ENCODE peak calls at places on chromosomes 1 and 21, in seven cellular contexts. R is H1, W is HCT116, P is K562, H is SK-N-SH, C is HepG2, F is GM12878. O is an unnamed sample. For H3K4me1, the result is how much of the 10 kb centered on the place peaks cover.

GRCh38 chr1:200410566-200410878 is 686 bp upstream of the ZNF281 start:
- DNase-seq in R (no peak), P (no peak), F (no peak), W (peak), H (peak), C (no peak), O (peak)

GRCh38 chr1:15354580-15354965 is 55.1 kb upstream of the EFHD2 start:
- DNase-seq in F (no peak), H (no peak), R (no peak), P (no peak), C (no peak), W (peak), O (no peak)

GRCh38 chr1:202154766-202155477 is 5.5 kb downstream of the PTPN7 start:
- DNase-seq in R (peak), C (peak), F (no peak), W (peak), H (peak), P (peak), O (peak)

GRCh38 chr1:25487628-25488027 is 55.8 kb upstream of the LDLRAP1 start:
- DNase-seq in R (no peak), F (no peak), P (peak), W (no peak), C (peak), H (peak), O (no peak)

GRCh38 chr1:187909382-187909781 is 1080.6 kb downstream of the PLA2G4A start:
- DNase-seq in R (no peak), C (no peak), F (no peak), P (no peak), H (no peak), W (no peak), O (no peak)

GRCh38 chr1:160271025-160271424 is 8.7 kb upstream of the DCAF8 start:
- DNase-seq in F (no peak), H (no peak), C (no peak), R (no peak), P (no peak), W (no peak), O (no peak)

GRCh38 chr1:119617751-119618691 is 30.0 kb downstream of the ZNF697 start:
- DNase-seq in C (peak), H (no peak), F (no peak), W (no peak), R (peak), P (no peak), O (no peak)

GRCh38 chr1:117657031-117657430 is 51.2 kb downstream of the TENT5C start:
- DNase-seq in F (no peak), W (no peak), H (no peak), R (no peak), P (no peak), C (peak), O (peak)

GRCh38 chr1:84538599-84538998 is 32.2 kb upstream of the GNG5 start:
- DNase-seq in C (no peak), W (no peak), H (no peak), R (no peak), P (no peak), F (no peak), O (no peak)

GRCh38 chr1:13762642-13763041 is 62.7 kb downstream of the PRDM2 start:
- DNase-seq in W (no peak), R (no peak), P (no peak), F (no peak), H (no peak), C (no peak), O (no peak)

GRCh38 chr1:237012789-237013383 is 8.6 kb upstream of the MT1HL1 start:
- DNase-seq in H (peak), F (no peak), C (peak), P (peak), W (no peak), R (no peak), O (no peak)

GRCh38 chr1:30872033-30872947 is 36.3 kb downstream of the SDC3 start:
- DNase-seq in W (no peak), H (no peak), R (no peak), C (no peak), F (no peak), P (peak), O (no peak)

GRCh38 chr1:50084389-50084788 is 24.3 kb upstream of the ELAVL4 start:
- DNase-seq in R (no peak), W (no peak), C (no peak), H (no peak), F (no peak), P (no peak), O (no peak)

GRCh38 chr1:44707959-44708831 is 22.8 kb downstream of the RNU5D-1 start:
- DNase-seq in W (peak), F (no peak), P (peak), H (peak), C (peak), R (no peak), O (no peak)

GRCh38 chr1:1305300-1306069 is 2.2 kb downstream of the ACAP3 start:
- DNase-seq in F (no peak), H (no peak), P (peak), R (no peak), C (peak), W (no peak), O (no peak)

GRCh38 chr1:15662539-15662938 is 21.6 kb upstream of the PLEKHM2 start:
- DNase-seq in W (no peak), F (no peak), C (no peak), P (no peak), R (no peak), H (no peak), O (no peak)

GRCh38 chr21:45839274-45839673 is 142.3 kb upstream of the COL6A1 start:
- DNase-seq in P (no peak), W (no peak), F (no peak), R (no peak), H (no peak), C (no peak), O (no peak)

GRCh38 chr1:8370046-8370881 is 52.4 kb downstream of the SLC45A1 start:
- DNase-seq in P (no peak), F (no peak), R (no peak), W (no peak), H (no peak), C (no peak), O (no peak)

GRCh38 chr1:101587749-101588148 is 350.9 kb downstream of the S1PR1 start:
- DNase-seq in F (no peak), R (no peak), C (peak), W (no peak), H (no peak), P (no peak), O (no peak)

GRCh38 chr1:25082995-25083394 is 149.3 kb downstream of the SYF2 start:
- DNase-seq in F (no peak), H (no peak), W (no peak), R (no peak), P (no peak), C (no peak), O (no peak)

DNA sequence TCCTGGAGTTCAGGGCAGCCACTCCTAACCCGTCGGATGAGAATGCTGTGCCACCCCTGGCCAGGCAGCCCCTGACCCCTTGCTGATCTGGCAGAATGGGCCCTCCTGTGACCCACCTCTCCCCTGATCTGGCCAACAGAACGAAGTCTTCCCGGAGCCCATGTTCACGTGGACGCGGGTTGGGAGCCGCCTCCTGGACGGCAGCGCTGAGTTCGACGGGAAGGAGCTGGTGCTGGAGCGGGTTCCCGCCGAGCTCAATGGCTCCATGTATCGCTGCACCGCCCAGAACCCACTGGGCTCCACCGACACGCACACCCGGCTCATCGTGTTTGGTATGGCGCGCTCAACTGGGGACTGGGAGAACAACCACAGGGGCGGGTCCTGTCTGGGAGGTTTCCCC is 104.1 kb upstream of the KLHDC7A start:
- DNase-seq in P (no peak), C (no peak), W (no peak), H (no peak), F (no peak), R (no peak), O (no peak)
- H3K4me1 ChIP-seq in P (under half), C (under half), W (under half), H (under half), F (under half), R (under half), O (under half)

DNA sequence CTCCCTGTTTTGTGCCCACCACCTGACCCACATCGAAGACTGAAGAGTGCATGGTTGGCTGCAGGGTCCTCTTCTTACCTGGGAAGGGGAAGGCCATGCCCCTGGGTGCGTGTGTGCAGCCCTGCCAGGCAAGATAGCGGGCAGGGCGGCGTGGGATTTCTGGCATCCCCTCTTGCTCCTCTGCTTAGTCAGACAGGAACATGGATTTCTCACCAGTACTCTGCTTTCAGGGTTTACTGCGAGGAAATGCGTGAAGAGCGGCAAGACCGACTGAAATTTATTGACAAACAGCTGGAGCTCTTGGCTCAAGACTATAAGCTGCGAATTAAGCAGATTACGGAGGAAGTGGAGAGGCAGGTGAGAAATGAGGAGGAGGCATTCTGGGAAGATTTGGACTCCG is 15.5 kb upstream of the MIIP start:
- DNase-seq in P (no peak), C (no peak), H (no peak), W (no peak), F (no peak), R (no peak), O (no peak)
- TF ChIP-seq YY1 in P (no peak), C (no peak), H (no peak), W (no peak), F (no peak), R (no peak), O (no peak)

DNA sequence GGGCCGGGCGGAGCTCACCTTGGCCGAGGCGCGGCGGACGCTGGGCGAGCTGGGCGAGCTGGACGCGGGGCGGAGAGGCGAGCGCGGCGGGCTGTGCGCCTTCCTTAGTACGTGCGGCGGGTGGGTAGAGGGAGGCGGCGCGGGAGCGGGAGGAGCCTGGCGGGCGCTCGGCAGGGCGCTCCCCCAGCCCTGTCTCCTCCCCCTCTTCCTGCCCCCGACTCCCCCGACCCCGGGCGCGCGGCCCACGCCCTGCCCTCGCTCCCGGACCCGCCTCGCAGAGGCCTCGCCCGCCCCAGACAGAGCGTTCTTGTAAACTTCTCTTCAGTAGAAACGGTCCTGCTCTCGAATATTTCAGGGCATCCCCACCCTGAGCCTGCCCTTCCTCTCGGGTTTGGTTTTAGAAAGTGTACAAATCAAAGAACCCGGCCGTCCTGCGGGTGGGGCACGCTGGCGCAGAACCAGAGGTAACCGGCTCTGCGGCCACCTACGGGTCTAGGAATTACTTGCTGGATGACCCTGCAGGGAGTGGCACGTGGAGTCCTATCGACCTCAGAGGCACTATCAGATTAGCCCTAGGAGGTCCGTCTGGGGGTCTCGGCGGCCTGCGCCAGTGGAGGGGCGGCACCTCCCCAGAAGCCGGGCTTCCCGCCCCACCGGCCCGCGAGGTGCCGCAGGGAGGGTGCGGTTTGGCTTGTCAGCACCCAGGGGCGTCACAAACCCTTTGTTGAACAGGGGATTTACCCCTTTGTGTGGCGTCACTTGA is at the start of gene S100A10:
- DNase-seq in C (peak), W (no peak), P (peak), F (no peak), R (peak), H (peak), O (no peak)
- H3K4me1 ChIP-seq in C (half or more), W (half or more), P (under half), F (under half), R (under half), H (under half), O (under half)

GRCh38 chr1:46030876-46031660 is 101.4 kb downstream of the PIK3R3 start:
- DNase-seq in R (no peak), F (no peak), P (no peak), W (no peak), C (no peak), H (peak), O (no peak)
- TF ChIP-seq YY1 in R (no peak), F (no peak), P (no peak), W (no peak), C (no peak), H (no peak), O (no peak)

DNA sequence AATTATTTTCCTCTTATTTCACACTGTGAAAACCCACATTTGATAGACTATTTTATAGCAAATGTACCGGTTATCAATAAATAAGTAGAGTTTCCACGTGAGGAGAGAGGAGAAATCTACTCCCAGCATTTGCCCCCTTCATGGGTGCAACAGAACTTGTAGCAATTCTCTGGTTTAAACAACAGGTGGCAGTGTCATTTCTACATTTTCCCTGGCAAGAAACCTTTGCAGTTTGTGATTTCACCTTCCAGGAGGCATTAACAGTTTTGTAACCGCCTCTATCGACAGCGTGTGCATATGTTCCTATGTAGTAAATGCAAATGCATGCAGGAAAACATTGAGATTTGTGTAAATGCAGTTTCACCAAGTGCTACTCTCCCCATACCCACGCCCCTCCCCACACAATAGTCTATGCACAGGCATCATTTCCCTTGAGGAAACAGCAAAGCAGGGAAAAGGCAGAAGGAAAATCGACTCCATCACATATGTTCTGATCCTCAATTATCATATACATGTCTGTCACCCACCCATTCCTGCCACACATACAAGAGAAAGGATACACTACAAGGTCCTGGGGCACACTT is 494.7 kb downstream of the SMYD3 start:
- DNase-seq in H (peak), F (no peak), W (peak), P (peak), R (no peak), C (peak), O (peak)
- H3K4me1 ChIP-seq in H (under half), F (under half), W (under half), P (under half), R (under half), C (under half), O (under half)

GRCh38 chr1:205456383-205456867 is 580 bp upstream of the BLACAT1 start:
- DNase-seq in R (peak), H (peak), F (no peak), C (no peak), P (no peak), W (no peak), O (no peak)

GRCh38 chr1:205454903-205455335 is 926 bp downstream of the BLACAT1 start:
- DNase-seq in F (no peak), C (no peak), R (peak), P (no peak), H (no peak), W (no peak), O (no peak)

GRCh38 chr1:205456868-205457724 is 1.3 kb upstream of the BLACAT1 start:
- DNase-seq in R (peak), P (peak), W (no peak), C (no peak), F (no peak), H (peak), O (peak)

GRCh38 chr1:205455581-205456382 is at the start of gene BLACAT1:
- DNase-seq in W (no peak), F (no peak), R (peak), H (no peak), P (no peak), C (no peak), O (no peak)

DNA sequence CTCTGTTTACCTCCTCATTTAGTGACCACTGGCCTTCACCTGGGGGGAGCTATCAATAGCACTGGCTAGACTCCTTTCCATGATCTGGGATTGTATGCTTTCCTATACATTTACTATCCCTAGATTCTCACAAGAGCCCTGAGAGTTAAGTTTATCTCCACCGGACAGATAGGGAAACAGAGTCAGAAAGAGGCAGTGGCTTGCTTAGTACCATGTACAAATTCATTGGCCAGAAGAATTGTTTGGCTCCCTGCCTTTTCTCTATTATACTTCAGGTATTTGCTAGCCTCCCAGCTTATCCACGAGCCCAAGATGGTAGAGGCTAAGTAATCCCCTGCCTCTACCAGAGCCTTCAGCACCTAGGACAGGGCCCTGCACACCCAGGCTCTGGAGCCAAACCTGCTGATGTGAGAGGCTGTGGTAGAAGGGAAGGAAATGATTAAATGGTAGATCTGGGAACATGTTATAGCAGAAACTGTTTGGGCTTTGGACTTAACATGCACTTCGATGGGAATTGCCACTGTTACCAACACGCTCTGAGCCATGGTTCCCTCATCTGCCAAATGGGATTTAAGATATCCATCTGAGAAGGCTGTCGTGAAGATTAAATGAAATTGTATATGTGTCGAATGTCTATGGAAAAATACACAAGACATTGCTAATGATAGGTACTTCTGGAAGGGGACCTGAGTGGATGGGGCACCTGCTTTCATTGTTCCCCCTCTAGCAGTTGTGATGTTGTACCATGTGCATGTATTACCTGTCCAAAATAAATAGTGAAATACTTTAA is 3.1 kb upstream of the BLACAT1 start:
- DNase-seq in H (no peak), W (no peak), F (no peak), R (peak), C (peak), P (peak), O (no peak)
- TF ChIP-seq YY1 in H (no peak), W (no peak), F (no peak), R (peak), C (no peak), P (no peak), O (no peak)

GRCh38 chr1:111649648-111650047 is 30.1 kb downstream of the RAP1A start:
- DNase-seq in C (no peak), R (no peak), H (no peak), W (no peak), F (no peak), P (no peak), O (no peak)

GRCh38 chr1:111656093-111657017 is 36.8 kb downstream of the RAP1A start:
- DNase-seq in C (peak), P (peak), R (no peak), F (no peak), W (peak), H (peak), O (peak)

GRCh38 chr1:111658622-111659021 is 39.0 kb downstream of the RAP1A start:
- DNase-seq in F (no peak), P (no peak), R (no peak), C (no peak), H (no peak), W (no peak), O (no peak)

GRCh38 chr1:111653695-111654094 is 34.1 kb downstream of the RAP1A start:
- DNase-seq in C (no peak), R (no peak), W (no peak), H (no peak), P (no peak), F (no peak), O (no peak)

DNA sequence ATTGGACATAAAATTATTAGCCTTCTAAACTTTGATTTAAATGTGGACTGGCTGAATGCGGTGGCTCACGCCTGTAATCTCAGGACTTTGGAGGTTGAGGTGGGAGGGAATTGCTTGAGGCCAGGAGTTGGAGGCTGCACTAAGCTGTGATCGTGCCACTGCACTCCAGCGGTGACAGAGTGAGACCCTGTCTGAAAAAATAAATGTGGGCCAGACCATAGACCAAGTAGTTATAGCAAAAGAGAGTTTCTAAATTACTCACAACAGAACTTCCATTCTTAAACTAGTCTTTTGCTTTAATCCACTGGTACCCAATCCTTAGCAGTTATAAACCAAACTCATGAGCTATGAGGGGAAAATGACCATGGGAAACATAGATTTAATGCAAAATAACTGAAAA is 35.2 kb downstream of the RAP1A start:
- DNase-seq in P (no peak), C (no peak), F (peak), R (no peak), H (no peak), W (no peak), O (no peak)
- H3K4me1 ChIP-seq in P (under half), C (under half), F (under half), R (under half), H (under half), W (under half), O (under half)

O was measured in NT2/D1.